ENCODE peak calls at places on chromosomes 12 and 14, in nine cellular contexts. I, A, F, C, X, K, R, U and O are unnamed samples.

GRCh38 chr12:40138526-40138925 is 32.6 kb upstream of the SLC2A13 start:
- DNase-seq in U (no peak), I (no peak), K (no peak), A (no peak), R (no peak), F (no peak), X (no peak), C (no peak), O (no peak)

GRCh38 chr14:96156804-96157760 is 47.6 kb upstream of the BDKRB2 start:
- DNase-seq in A (no peak), F (no peak), K (no peak), I (no peak), U (no peak), C (no peak), X (no peak), R (no peak), O (no peak)

GRCh38 chr14:32087173-32087861 is 10.2 kb downstream of the ARHGAP5 start:
- DNase-seq in X (peak; percentile 33), U (peak; percentile 43), R (peak; percentile 19), F (no peak), I (no peak), A (peak; percentile 18), C (peak; percentile 35), K (peak; percentile 73), O (peak; percentile 61)

GRCh38 chr12:8493084-8493483 is 20.2 kb upstream of the CLEC4D start:
- DNase-seq in I (no peak), K (no peak), C (no peak), A (no peak), R (no peak), F (peak; percentile 58), X (no peak), U (no peak), O (no peak)

GRCh38 chr12:119444462-119445044 is 110.0 kb downstream of the CCDC60 start:
- DNase-seq in C (peak; percentile 43), X (peak; percentile 43), R (peak; percentile 21), A (peak; percentile 2), K (peak; percentile 83), U (no peak), F (peak; percentile 45), I (peak; percentile 46), O (peak; percentile 3)

GRCh38 chr14:55107766-55108554 is 21.1 kb upstream of the LGALS3 start:
- DNase-seq in X (peak; percentile 99), U (peak; percentile 98), C (peak; percentile 99), K (peak; percentile 92), A (peak; percentile 98), F (peak; percentile 91), R (peak; percentile 80), I (peak; percentile 86), O (peak; percentile 95)

GRCh38 chr14:22471545-22472121 is 117.4 kb downstream of the DAD1 start:
- DNase-seq in A (peak; percentile 47), C (peak; percentile 37), K (peak; percentile 75), R (no peak), U (peak; percentile 32), X (no peak), I (peak; percentile 51), F (peak; percentile 71), O (peak; percentile 53)

GRCh38 chr12:44765796-44766195 is 110.3 kb downstream of the NELL2 start:
- DNase-seq in F (no peak), C (no peak), U (no peak), A (no peak), K (no peak), R (no peak), X (no peak), I (no peak), O (no peak)

GRCh38 chr14:75911883-75912282 is 69.9 kb downstream of the TGFB3 start:
- DNase-seq in U (no peak), C (peak; percentile 38), K (no peak), R (peak; percentile 28), I (no peak), F (no peak), A (no peak), X (peak; percentile 68), O (no peak)

GRCh38 chr14:105039458-105040205 is 18.7 kb upstream of the CDCA4 start:
- DNase-seq in X (no peak), F (no peak), U (no peak), R (no peak), I (no peak), A (no peak), K (no peak), C (no peak), O (no peak)

DNA sequence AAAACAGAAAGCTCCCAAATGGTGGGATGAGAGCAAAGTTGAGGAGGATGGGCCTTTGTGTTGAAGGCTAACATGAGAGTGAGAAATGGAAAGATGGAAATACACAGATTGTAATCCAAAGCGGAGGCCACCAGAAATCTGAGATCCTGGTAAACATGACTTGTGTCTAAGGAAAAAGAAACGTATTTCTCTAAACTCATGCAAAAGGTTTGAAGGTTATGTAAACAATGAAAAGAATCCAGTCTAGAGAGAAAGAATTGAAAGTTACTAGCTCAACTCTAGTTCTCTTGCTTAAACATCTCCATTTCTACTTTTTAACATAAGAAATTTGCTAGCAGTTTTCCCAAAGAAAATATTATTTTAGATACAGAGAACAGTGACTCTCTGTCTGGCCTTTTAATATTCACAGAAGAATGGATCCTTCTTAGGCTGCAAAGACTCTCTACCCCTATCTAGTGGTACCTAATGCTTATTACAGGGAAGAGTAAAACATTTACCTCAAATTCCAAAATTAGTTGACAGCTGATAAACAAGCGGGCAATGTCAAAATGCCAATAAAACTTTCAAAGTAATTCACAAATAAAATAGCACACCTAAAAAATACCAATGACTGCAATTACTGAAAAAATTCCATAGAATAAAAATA is 75.8 kb upstream of the SOX5 start:
- DNase-seq in X (no peak), I (no peak), R (no peak), A (peak; percentile 31), U (peak; percentile 5), K (peak; percentile 4), C (peak; percentile 21), F (no peak), O (peak; percentile 26)
- TF ChIP-seq CTCF in X (peak; percentile 47), I (no peak), R (peak; percentile 41), A (peak; percentile 29), U (peak; percentile 51), K (peak; percentile 38), C (peak; percentile 66), F (no peak), O (peak; percentile 64)

GRCh38 chr14:61470261-61470953 is 149.0 kb downstream of the PRKCH start:
- DNase-seq in F (no peak), K (peak; percentile 92), I (peak; percentile 27), A (peak; percentile 99), X (peak; percentile 97), C (peak; percentile 99), U (peak; percentile 98), R (no peak), O (peak; percentile 98)
- H3K4me3 ChIP-seq in F (no peak overlapping the region), K (no peak overlapping the region), I (no peak overlapping the region), A (no peak overlapping the region), X (no peak overlapping the region), C (no peak overlapping the region), U (no peak overlapping the region), R (no peak overlapping the region), O (no peak overlapping the region)

GRCh38 chr14:71536015-71536535 is 396.2 kb upstream of the RGS6 start:
- DNase-seq in X (no peak), A (no peak), F (no peak), U (peak; percentile 27), K (no peak), R (no peak), C (no peak), I (no peak), O (no peak)

GRCh38 chr14:71539660-71540285 is 392.5 kb upstream of the RGS6 start:
- DNase-seq in X (no peak), R (no peak), U (no peak), K (no peak), A (no peak), F (no peak), I (no peak), C (no peak), O (no peak)

GRCh38 chr14:71538949-71539659 is 393.1 kb upstream of the RGS6 start:
- DNase-seq in I (no peak), U (peak; percentile 12), K (peak; percentile 19), R (no peak), C (peak; percentile 31), F (no peak), A (peak; percentile 77), X (peak; percentile 78), O (peak; percentile 32)

GRCh38 chr14:71536927-71537772 is 395.1 kb upstream of the RGS6 start:
- DNase-seq in U (no peak), F (no peak), X (no peak), K (no peak), R (no peak), C (no peak), I (no peak), A (no peak), O (no peak)

GRCh38 chr14:71538288-71538687 is 393.9 kb upstream of the RGS6 start:
- DNase-seq in I (no peak), U (no peak), F (no peak), R (no peak), A (no peak), C (no peak), X (no peak), K (no peak), O (no peak)
- TF ChIP-seq CTCF in I (no peak), U (no peak), F (no peak), R (no peak), A (no peak), C (peak; percentile 8), X (no peak), K (no peak), O (no peak)

GRCh38 chr12:112303004-112303403 is 79.2 kb downstream of the HECTD4 start:
- DNase-seq in I (no peak), C (peak; percentile 80), X (peak; percentile 72), F (no peak), A (peak; percentile 58), R (peak; percentile 7), U (peak; percentile 95), K (peak; percentile 65), O (peak; percentile 68)
- H3K4me3 ChIP-seq in I (no peak overlapping the region), C (no peak overlapping the region), X (no peak overlapping the region), F (no peak overlapping the region), A (no peak overlapping the region), R (no peak overlapping the region), U (no peak overlapping the region), K (no peak overlapping the region), O (no peak overlapping the region)

DNA sequence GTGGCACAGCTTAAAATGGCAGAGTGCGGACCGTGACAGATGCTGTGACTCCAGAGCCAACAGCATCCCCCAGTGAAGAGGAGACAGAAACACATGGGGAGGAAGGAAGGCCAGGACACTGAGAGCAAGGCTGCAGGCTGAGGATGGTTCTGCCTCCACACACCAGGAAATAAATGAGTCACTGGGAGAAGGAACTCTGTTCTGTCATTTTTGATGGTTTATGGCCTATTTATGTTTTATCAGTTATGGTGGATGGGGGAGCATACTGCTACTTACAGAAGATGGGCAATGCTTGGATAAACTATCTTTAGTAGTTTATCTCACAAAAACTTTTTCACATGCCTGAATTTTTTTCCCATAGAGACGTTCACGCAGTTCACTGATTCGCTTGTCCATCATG is 33.8 kb downstream of the ZFYVE21 start:
- DNase-seq in R (no peak), X (no peak), F (no peak), I (no peak), U (no peak), A (no peak), K (no peak), C (no peak), O (no peak)
- TF ChIP-seq CTCF in R (no peak), X (no peak), F (no peak), I (no peak), U (no peak), A (no peak), K (no peak), C (no peak), O (no peak)